ENCODE peak calls at places on chromosomes 5 and 9, in four cellular contexts. One of them, this sample, is unnamed.

GRCh38 chr5:136034492-136034891 is 5.7 kb downstream of the TGFBI start:
- DNase-seq in mesothelial cell of epicardium: no peak
- DNase-seq in fibroblast of the aortic adventitia: no peak
- DNase-seq in sigmoid colon: peak; percentile 37
- DNase-seq in this sample: no peak

GRCh38 chr9:12640866-12641636 is 52.1 kb upstream of the TYRP1 start:
- DNase-seq in mesothelial cell of epicardium: no peak
- DNase-seq in fibroblast of the aortic adventitia: no peak
- DNase-seq in sigmoid colon: no peak
- DNase-seq in this sample: no peak

GRCh38 chr5:10354048-10354872 is 765 bp downstream of the MARCHF6 start:
- DNase-seq in mesothelial cell of epicardium: peak; percentile 64
- DNase-seq in fibroblast of the aortic adventitia: peak; percentile 34
- DNase-seq in sigmoid colon: peak; percentile 72
- DNase-seq in this sample: no peak

GRCh38 chr5:153636713-153637112 is 146.2 kb downstream of the GRIA1 start:
- DNase-seq in mesothelial cell of epicardium: no peak
- DNase-seq in fibroblast of the aortic adventitia: no peak
- DNase-seq in sigmoid colon: no peak
- DNase-seq in this sample: no peak

GRCh38 chr5:88948746-88949600 is 66.0 kb upstream of the MEF2C start:
- DNase-seq in mesothelial cell of epicardium: no peak
- DNase-seq in fibroblast of the aortic adventitia: no peak
- DNase-seq in sigmoid colon: no peak
- DNase-seq in this sample: no peak

GRCh38 chr5:15746833-15747232 is 246.9 kb downstream of the FBXL7 start:
- DNase-seq in mesothelial cell of epicardium: no peak
- DNase-seq in fibroblast of the aortic adventitia: no peak
- DNase-seq in sigmoid colon: no peak
- DNase-seq in this sample: no peak

GRCh38 chr5:170386743-170387142 is 2.4 kb downstream of the KCNMB1 start:
- DNase-seq in mesothelial cell of epicardium: no peak
- DNase-seq in fibroblast of the aortic adventitia: no peak
- DNase-seq in sigmoid colon: no peak
- DNase-seq in this sample: no peak

GRCh38 chr9:79353856-79354520 is 217.8 kb upstream of the TLE4 start:
- DNase-seq in mesothelial cell of epicardium: no peak
- DNase-seq in fibroblast of the aortic adventitia: no peak
- DNase-seq in sigmoid colon: no peak
- DNase-seq in this sample: no peak

GRCh38 chr5:82720213-82720612 is 357.0 kb downstream of the TMEM167A start:
- DNase-seq in mesothelial cell of epicardium: no peak
- DNase-seq in fibroblast of the aortic adventitia: peak; percentile 6
- DNase-seq in sigmoid colon: no peak
- DNase-seq in this sample: no peak

GRCh38 chr5:98930972-98931762 is 2.4 kb upstream of the CHD1 start:
- DNase-seq in mesothelial cell of epicardium: no peak
- DNase-seq in fibroblast of the aortic adventitia: no peak
- DNase-seq in sigmoid colon: no peak
- DNase-seq in this sample: no peak

GRCh38 chr9:37060821-37061220 is 26.8 kb upstream of the PAX5 start:
- DNase-seq in mesothelial cell of epicardium: no peak
- DNase-seq in fibroblast of the aortic adventitia: no peak
- DNase-seq in sigmoid colon: no peak
- DNase-seq in this sample: no peak

GRCh38 chr5:134568761-134569725 is 43.6 kb downstream of the JADE2 start:
- DNase-seq in mesothelial cell of epicardium: no peak
- DNase-seq in fibroblast of the aortic adventitia: peak; percentile 79
- DNase-seq in sigmoid colon: peak; percentile 85
- DNase-seq in this sample: peak; percentile 90

GRCh38 chr5:6766558-6767191 is 53.4 kb downstream of the TENT4A start:
- DNase-seq in mesothelial cell of epicardium: no peak
- DNase-seq in fibroblast of the aortic adventitia: peak; percentile 28
- DNase-seq in sigmoid colon: peak; percentile 93
- DNase-seq in this sample: peak; percentile 96

GRCh38 chr9:124869466-124869985 is 7.6 kb downstream of the ARPC5L start:
- DNase-seq in mesothelial cell of epicardium: peak; percentile 57
- DNase-seq in fibroblast of the aortic adventitia: no peak
- DNase-seq in sigmoid colon: no peak
- DNase-seq in this sample: no peak

GRCh38 chr5:855771-856530 is 5.2 kb upstream of the ZDHHC11 start:
- DNase-seq in mesothelial cell of epicardium: no peak
- DNase-seq in fibroblast of the aortic adventitia: no peak
- DNase-seq in sigmoid colon: peak; percentile 56
- DNase-seq in this sample: peak; percentile 56

GRCh38 chr5:177447611-177448243 is 1.1 kb downstream of the PRR7 start:
- DNase-seq in mesothelial cell of epicardium: no peak
- DNase-seq in fibroblast of the aortic adventitia: peak; percentile 74
- DNase-seq in sigmoid colon: peak; percentile 78
- DNase-seq in this sample: no peak

GRCh38 chr9:78707481-78707977 is 410.6 kb downstream of the PSAT1 start:
- DNase-seq in mesothelial cell of epicardium: no peak
- DNase-seq in fibroblast of the aortic adventitia: peak; percentile 43
- DNase-seq in sigmoid colon: no peak
- DNase-seq in this sample: no peak

GRCh38 chr5:121189569-121190305 is 661.9 kb upstream of the FTMT start:
- DNase-seq in mesothelial cell of epicardium: no peak
- DNase-seq in fibroblast of the aortic adventitia: peak; percentile 34
- DNase-seq in sigmoid colon: no peak
- DNase-seq in this sample: no peak

GRCh38 chr5:178206166-178207101 is 2.1 kb downstream of the HNRNPAB start:
- DNase-seq in mesothelial cell of epicardium: no peak
- DNase-seq in fibroblast of the aortic adventitia: peak; percentile 16
- DNase-seq in sigmoid colon: peak; percentile 65
- DNase-seq in this sample: no peak

GRCh38 chr5:38994329-38994927 is 79.8 kb downstream of the RICTOR start:
- DNase-seq in mesothelial cell of epicardium: peak; percentile 40
- DNase-seq in fibroblast of the aortic adventitia: peak; percentile 84
- DNase-seq in sigmoid colon: no peak
- DNase-seq in this sample: no peak

GRCh38 chr9:93451762-93452709 is 551 bp downstream of the FAM120A start:
- DNase-seq in mesothelial cell of epicardium: peak; percentile 64
- DNase-seq in fibroblast of the aortic adventitia: peak; percentile 32
- DNase-seq in sigmoid colon: peak; percentile 78
- DNase-seq in this sample: peak; percentile 74

GRCh38 chr5:31934156-31934555 is 240.0 kb downstream of the GOLPH3 start:
- DNase-seq in mesothelial cell of epicardium: no peak
- DNase-seq in fibroblast of the aortic adventitia: no peak
- DNase-seq in sigmoid colon: no peak
- DNase-seq in this sample: no peak

GRCh38 chr9:96721731-96722429 is 56.0 kb downstream of the ZNF510 start:
- DNase-seq in mesothelial cell of epicardium: no peak
- DNase-seq in fibroblast of the aortic adventitia: no peak
- DNase-seq in sigmoid colon: no peak
- DNase-seq in this sample: no peak

GRCh38 chr5:175027390-175027789 is 303.0 kb downstream of the MSX2 start:
- DNase-seq in mesothelial cell of epicardium: no peak
- DNase-seq in fibroblast of the aortic adventitia: no peak
- DNase-seq in sigmoid colon: no peak
- DNase-seq in this sample: no peak

GRCh38 chr9:130522233-130522808 is 57.1 kb upstream of the FUBP3 start:
- DNase-seq in mesothelial cell of epicardium: no peak
- DNase-seq in fibroblast of the aortic adventitia: no peak
- DNase-seq in sigmoid colon: no peak
- DNase-seq in this sample: no peak

GRCh38 chr5:93995126-93995621 is 253.8 kb upstream of the POU5F2 start:
- DNase-seq in mesothelial cell of epicardium: no peak
- DNase-seq in fibroblast of the aortic adventitia: no peak
- DNase-seq in sigmoid colon: no peak
- DNase-seq in this sample: no peak

GRCh38 chr9:124222918-124223720 is 34.6 kb upstream of the NEK6 start:
- DNase-seq in mesothelial cell of epicardium: no peak
- DNase-seq in fibroblast of the aortic adventitia: peak; percentile 56
- DNase-seq in sigmoid colon: peak; percentile 88
- DNase-seq in this sample: peak; percentile 84

GRCh38 chr5:15707631-15708030 is 207.7 kb downstream of the FBXL7 start:
- DNase-seq in mesothelial cell of epicardium: no peak
- DNase-seq in fibroblast of the aortic adventitia: no peak
- DNase-seq in sigmoid colon: no peak
- DNase-seq in this sample: no peak

GRCh38 chr5:76175051-76175666 is 92.0 kb downstream of the SV2C start:
- DNase-seq in mesothelial cell of epicardium: peak; percentile 61
- DNase-seq in fibroblast of the aortic adventitia: peak; percentile 43
- DNase-seq in sigmoid colon: no peak
- DNase-seq in this sample: no peak

GRCh38 chr5:98468188-98468869 is 305.1 kb upstream of the RGMB start:
- DNase-seq in mesothelial cell of epicardium: no peak
- DNase-seq in fibroblast of the aortic adventitia: peak; percentile 85
- DNase-seq in sigmoid colon: no peak
- DNase-seq in this sample: no peak

GRCh38 chr9:36416870-36417269 is 16.8 kb upstream of the RNF38 start:
- DNase-seq in mesothelial cell of epicardium: no peak
- DNase-seq in fibroblast of the aortic adventitia: no peak
- DNase-seq in sigmoid colon: no peak
- DNase-seq in this sample: no peak

GRCh38 chr9:130995399-130995941 is 13.5 kb upstream of the LAMC3 start:
- DNase-seq in mesothelial cell of epicardium: no peak
- DNase-seq in fibroblast of the aortic adventitia: peak; percentile 58
- DNase-seq in sigmoid colon: no peak
- DNase-seq in this sample: peak; percentile 54

GRCh38 chr5:109006129-109006528 is 258.4 kb downstream of the FER start:
- DNase-seq in mesothelial cell of epicardium: no peak
- DNase-seq in fibroblast of the aortic adventitia: no peak
- DNase-seq in sigmoid colon: no peak
- DNase-seq in this sample: no peak

GRCh38 chr9:3887798-3888495 is 362.1 kb upstream of the RFX3 start:
- DNase-seq in mesothelial cell of epicardium: no peak
- DNase-seq in fibroblast of the aortic adventitia: no peak
- DNase-seq in sigmoid colon: no peak
- DNase-seq in this sample: no peak

GRCh38 chr9:133609311-133610098 is at the start of gene FAM163B:
- DNase-seq in mesothelial cell of epicardium: peak; percentile 89
- DNase-seq in fibroblast of the aortic adventitia: peak; percentile 16
- DNase-seq in sigmoid colon: no peak
- DNase-seq in this sample: no peak

DNA sequence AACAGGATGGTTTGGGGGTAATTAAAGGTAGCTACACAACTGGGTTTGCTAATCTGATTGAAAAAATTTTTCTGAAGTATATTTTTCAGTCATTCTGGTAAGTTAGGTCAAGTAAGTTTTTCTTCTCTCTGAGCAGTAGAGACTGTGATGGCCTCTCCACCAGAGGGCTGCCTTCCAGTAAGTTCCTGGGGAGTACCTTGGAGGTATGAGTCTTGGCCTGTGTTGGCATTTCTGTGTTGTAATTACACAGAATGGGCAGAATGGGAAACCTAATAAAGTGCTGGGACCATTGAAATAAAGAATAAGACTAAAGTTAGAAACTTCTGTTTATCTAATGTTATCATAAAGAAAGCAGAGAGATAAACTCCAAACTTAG is 430.8 kb downstream of the ARHGEF28 start:
- DNase-seq in mesothelial cell of epicardium: no peak
- DNase-seq in fibroblast of the aortic adventitia: peak; percentile 53
- DNase-seq in sigmoid colon: no peak
- DNase-seq in this sample: no peak
- TF ChIP-seq CTCF in mesothelial cell of epicardium: no peak
- TF ChIP-seq CTCF in fibroblast of the aortic adventitia: peak; percentile 45
- TF ChIP-seq CTCF in sigmoid colon: no peak
- TF ChIP-seq CTCF in this sample: no peak

DNA sequence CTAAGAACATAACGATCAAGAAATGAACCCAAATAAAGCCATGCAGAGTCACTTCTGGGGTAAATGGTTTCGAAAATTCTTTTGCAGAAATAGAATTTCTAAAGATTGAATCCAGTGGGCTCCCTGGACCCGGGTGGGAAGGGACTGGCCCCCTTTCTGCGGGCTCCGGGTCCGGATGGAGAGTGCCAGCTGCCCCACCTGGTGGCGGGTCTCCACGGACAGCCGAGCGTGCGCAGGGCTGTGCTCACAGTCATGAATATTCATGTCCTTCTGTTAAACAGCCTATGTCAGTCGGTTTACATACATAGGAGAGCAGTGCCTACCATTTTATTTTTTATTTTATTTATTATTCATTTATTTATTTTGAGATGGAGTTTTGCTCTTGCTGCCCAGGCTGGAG is 4.7 kb upstream of the PPP1R26 start:
- DNase-seq in mesothelial cell of epicardium: peak; percentile 54
- DNase-seq in fibroblast of the aortic adventitia: no peak
- DNase-seq in sigmoid colon: no peak
- DNase-seq in this sample: no peak
- TF ChIP-seq CTCF in mesothelial cell of epicardium: peak; percentile 44
- TF ChIP-seq CTCF in fibroblast of the aortic adventitia: peak; percentile 24
- TF ChIP-seq CTCF in sigmoid colon: no peak
- TF ChIP-seq CTCF in this sample: no peak

DNA sequence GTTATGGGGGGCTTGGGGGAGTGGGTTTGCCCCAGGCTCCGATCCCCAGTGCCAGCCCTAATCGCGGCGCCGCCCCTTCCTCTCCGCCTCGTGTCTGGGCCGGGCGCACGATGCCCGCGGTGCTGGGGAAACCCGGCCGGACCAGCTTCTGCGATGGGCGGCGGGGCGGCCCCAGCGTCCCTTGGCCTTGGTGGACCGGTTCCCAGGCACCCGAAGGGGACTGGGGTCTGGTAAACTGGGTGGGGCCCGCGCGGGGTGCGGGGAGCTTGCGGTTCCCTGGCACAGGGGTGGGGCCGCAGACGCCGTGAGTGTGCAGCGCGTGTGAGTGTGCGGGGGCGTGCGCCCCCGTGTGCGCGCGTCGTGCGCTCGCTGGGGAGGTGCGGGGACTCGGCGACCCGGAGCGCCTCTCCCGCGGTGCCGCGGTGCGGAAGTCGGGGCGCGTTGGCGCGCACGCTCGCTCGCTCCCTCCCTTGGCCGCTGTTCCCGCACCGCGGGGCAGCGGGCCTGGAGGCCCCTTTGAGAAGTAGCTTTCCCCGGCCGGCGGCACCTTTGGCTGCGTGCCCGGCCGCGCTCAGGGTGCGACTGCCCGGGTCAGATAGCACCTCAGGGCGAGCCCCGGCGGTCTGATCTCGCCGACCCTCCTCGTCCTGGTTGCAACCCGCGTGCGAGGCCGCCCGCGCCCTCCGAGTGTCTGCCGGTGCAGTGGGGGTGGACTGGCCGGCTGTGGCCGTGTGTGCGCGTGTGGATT is 568 bp downstream of the MACIR start:
- DNase-seq in mesothelial cell of epicardium: peak; percentile 68
- DNase-seq in fibroblast of the aortic adventitia: no peak
- DNase-seq in sigmoid colon: peak; percentile 74
- DNase-seq in this sample: peak; percentile 74
- TF ChIP-seq CTCF in mesothelial cell of epicardium: no peak
- TF ChIP-seq CTCF in fibroblast of the aortic adventitia: no peak
- TF ChIP-seq CTCF in sigmoid colon: no peak
- TF ChIP-seq CTCF in this sample: no peak

DNA sequence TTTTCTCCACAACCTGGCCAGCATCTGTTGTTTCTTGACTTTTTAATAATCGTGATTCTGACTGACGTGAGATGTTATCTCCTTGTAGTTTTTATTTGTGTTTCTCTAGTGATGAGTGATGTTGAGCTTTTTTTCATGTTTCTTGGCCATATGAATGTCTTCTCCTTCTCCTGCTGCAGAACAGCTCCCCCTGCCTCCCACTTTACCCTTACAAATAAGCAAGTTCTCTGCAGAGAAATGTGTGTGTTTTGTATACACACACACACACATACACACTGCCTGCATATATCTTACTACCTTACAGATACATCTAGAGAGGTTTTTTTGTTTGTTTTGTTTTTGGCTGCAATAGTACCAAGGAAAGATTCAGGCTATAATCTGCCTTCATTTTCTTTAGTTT is 88.7 kb upstream of the PHF24 start:
- DNase-seq in mesothelial cell of epicardium: no peak
- DNase-seq in fibroblast of the aortic adventitia: peak; percentile 40
- DNase-seq in sigmoid colon: no peak
- DNase-seq in this sample: no peak
- TF ChIP-seq CTCF in mesothelial cell of epicardium: no peak
- TF ChIP-seq CTCF in fibroblast of the aortic adventitia: peak; percentile 40
- TF ChIP-seq CTCF in sigmoid colon: no peak
- TF ChIP-seq CTCF in this sample: no peak

GRCh38 chr5:74766348-74766886 is 500 bp downstream of the GFM2 start:
- DNase-seq in mesothelial cell of epicardium: no peak
- DNase-seq in fibroblast of the aortic adventitia: peak; percentile 57
- DNase-seq in sigmoid colon: no peak
- DNase-seq in this sample: no peak
- TF ChIP-seq CTCF in mesothelial cell of epicardium: peak; percentile 40
- TF ChIP-seq CTCF in fibroblast of the aortic adventitia: peak; percentile 34
- TF ChIP-seq CTCF in sigmoid colon: peak; percentile 40
- TF ChIP-seq CTCF in this sample: peak; percentile 44

This sample was measured in tibial artery.